ENCODE peak calls at places on chromosomes 11 and 22, in four cellular contexts. D is lung, N is ovary, E is pancreas. T is an unnamed sample.

GRCh38 chr11:8640305-8640932 is 42.0 kb downstream of the TRIM66 start:
- DNase-seq in N (no peak), E (no peak), D (no peak), T (no peak)

GRCh38 chr22:48188211-48188845 is 1425.9 kb downstream of the TBC1D22A start:
- DNase-seq in D (no peak), E (no peak), N (no peak), T (no peak)

GRCh38 chr22:30667092-30667485 is 586 bp downstream of the DUSP18 start:
- DNase-seq in E (no peak), D (no peak), N (no peak), T (no peak)

GRCh38 chr11:126772267-126772666 is 228.3 kb downstream of the KIRREL3 start:
- DNase-seq in N (no peak), D (no peak), E (no peak), T (no peak)

GRCh38 chr11:108117746-108118371 is 3.5 kb upstream of the ACAT1 start:
- DNase-seq in E (no peak), N (no peak), D (no peak), T (peak)

GRCh38 chr11:2806351-2807058 is 79.1 kb downstream of the CDKN1C start:
- DNase-seq in E (peak), N (peak), D (peak), T (no peak)

GRCh38 chr11:130122141-130122575 is 37.4 kb upstream of the ST14 start:
- DNase-seq in N (no peak), E (no peak), D (no peak), T (no peak)

GRCh38 chr11:21398195-21398594 is 728.8 kb downstream of the NELL1 start:
- DNase-seq in D (no peak), E (no peak), N (no peak), T (no peak)

GRCh38 chr11:66247295-66247694 is 21.1 kb upstream of the RAB1B start:
- DNase-seq in E (no peak), D (no peak), N (no peak), T (no peak)

GRCh38 chr11:36092314-36093030 is 148.6 kb downstream of the LDLRAD3 start:
- DNase-seq in E (no peak), N (no peak), D (no peak), T (no peak)

GRCh38 chr11:46599340-46600067 is 5.7 kb upstream of the AMBRA1 start:
- DNase-seq in E (no peak), D (no peak), N (peak), T (no peak)

GRCh38 chr11:60910281-60910687 is 3.7 kb upstream of the TMEM109 start:
- DNase-seq in E (no peak), D (no peak), N (no peak), T (no peak)

GRCh38 chr11:131408011-131408640 is 37.7 kb downstream of the NTM start:
- DNase-seq in E (no peak), D (peak), N (no peak), T (peak)

GRCh38 chr11:117076941-117077659 is 21.1 kb downstream of the SIK3 start:
- DNase-seq in D (no peak), N (no peak), E (no peak), T (peak)

GRCh38 chr11:1649021-1649420 is 19.4 kb downstream of the KRTAP5-5 start:
- DNase-seq in E (no peak), D (no peak), N (no peak), T (no peak)

GRCh38 chr11:16299390-16299789 is 57.0 kb downstream of the SOX6 start:
- DNase-seq in D (no peak), N (no peak), E (no peak), T (no peak)

GRCh38 chr11:11521306-11522002 is 100.4 kb downstream of the GALNT18 start:
- DNase-seq in N (no peak), E (no peak), D (peak), T (no peak)

GRCh38 chr11:121895919-121896318 is 220.1 kb downstream of the BLID start:
- DNase-seq in D (no peak), N (no peak), E (no peak), T (no peak)

GRCh38 chr11:64204464-64204989 is 2.0 kb upstream of the FERMT3 start:
- DNase-seq in N (peak), D (peak), E (peak), T (peak)

GRCh38 chr11:59560290-59560701 is 49.0 kb downstream of the OR4D9 start:
- DNase-seq in D (peak), E (peak), N (peak), T (no peak)

GRCh38 chr22:26416256-26416655 is 12.8 kb upstream of the ASPHD2 start:
- DNase-seq in N (no peak), D (no peak), E (no peak), T (no peak)

GRCh38 chr22:50502628-50503474 is 4.7 kb downstream of the LMF2 start:
- DNase-seq in E (no peak), N (no peak), D (no peak), T (no peak)

GRCh38 chr22:50500452-50500851 is 7.0 kb downstream of the LMF2 start:
- DNase-seq in D (no peak), E (no peak), N (no peak), T (no peak)

GRCh38 chr22:50497093-50497492 is 10.4 kb downstream of the LMF2 start:
- DNase-seq in N (no peak), D (no peak), E (no peak), T (no peak)

GRCh38 chr22:50502096-50502495 is 5.4 kb downstream of the LMF2 start:
- DNase-seq in N (no peak), E (no peak), D (no peak), T (no peak)

DNA sequence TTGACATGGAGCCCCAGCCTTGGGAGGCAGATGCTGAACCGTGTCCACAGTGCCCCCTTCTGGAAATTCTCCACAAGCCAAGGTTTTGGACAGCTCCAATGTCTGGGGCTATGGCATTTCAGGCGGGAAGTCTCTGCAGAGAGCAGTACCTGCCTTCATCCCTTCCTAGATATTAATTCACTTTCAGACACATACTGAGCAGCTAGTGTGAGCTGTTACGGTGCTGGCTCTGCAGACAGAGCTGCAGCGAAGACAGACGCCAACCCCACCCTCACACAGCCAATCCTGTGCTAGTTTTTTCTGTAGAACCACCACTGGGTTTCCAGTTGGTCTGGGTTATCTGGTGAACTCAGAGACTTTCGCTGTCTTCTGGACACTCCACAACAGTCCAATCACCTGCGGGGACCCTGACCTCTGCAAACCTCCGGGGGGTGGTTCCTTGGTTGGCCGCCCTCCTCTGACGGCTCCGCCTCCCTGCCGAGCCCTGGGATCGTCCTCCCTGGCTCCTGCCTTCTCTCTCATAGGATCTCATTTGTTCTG is 9.1 kb downstream of the LMF2 start:
- DNase-seq in E (peak), D (peak), N (no peak), T (no peak)
- H3K4me3 ChIP-seq in E (no peak), D (no peak), N (no peak), T (no peak)

DNA sequence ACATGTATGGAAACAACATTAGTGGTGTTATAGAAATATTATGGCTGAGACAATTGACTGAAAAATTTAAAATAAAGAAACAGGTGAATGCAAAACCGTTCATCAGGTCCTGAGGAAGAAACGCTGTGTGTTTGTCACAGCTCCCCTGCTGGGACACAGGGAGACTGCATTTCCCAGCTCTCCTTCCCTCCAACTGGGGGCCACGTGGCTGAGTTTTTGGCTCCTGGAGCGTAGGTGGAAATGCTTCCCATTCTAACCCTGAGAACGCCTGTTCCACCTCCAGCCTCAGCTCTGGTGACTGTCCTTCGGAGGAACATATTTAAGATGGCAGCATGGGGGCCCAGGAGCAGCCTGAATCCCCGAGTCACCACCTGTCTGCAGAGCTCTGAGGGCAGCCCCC is 398.6 kb downstream of the BRD1 start:
- DNase-seq in D (no peak), N (no peak), E (no peak), T (no peak)
- TF ChIP-seq CTCF in D (no peak), N (no peak), E (no peak), T (no peak)

GRCh38 chr11:133809525-133810178 is 35.7 kb downstream of the SPATA19 start:
- DNase-seq in E (no peak), N (no peak), D (no peak), T (no peak)
- H3K4me3 ChIP-seq in E (no peak), N (no peak), D (no peak), T (no peak)

DNA sequence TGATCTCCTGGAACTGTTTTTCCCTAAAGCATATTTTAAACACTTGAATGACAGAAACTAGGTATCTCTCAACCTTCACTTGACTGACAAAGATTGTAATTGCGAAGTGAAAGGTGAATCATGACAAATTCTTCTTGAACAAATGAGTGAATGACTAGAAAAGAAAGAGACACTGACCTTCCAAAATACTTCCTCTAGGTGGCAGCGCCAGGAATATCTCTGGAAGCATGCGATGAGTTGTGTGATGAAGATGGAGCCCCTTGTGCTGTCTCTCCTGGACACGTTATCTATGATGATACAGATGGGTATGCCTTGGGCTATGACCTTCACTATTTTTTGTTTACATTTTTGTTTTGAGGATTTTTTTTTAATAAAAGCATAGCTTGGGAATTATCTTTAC is 7.0 kb upstream of the CASP12 start:
- DNase-seq in D (no peak), E (no peak), N (no peak), T (no peak)
- TF ChIP-seq CTCF in D (no peak), E (no peak), N (no peak), T (no peak)

GRCh38 chr22:46767249-46767985 is 5.0 kb downstream of the TBC1D22A start:
- DNase-seq in N (no peak), D (no peak), E (no peak), T (no peak)

GRCh38 chr22:46769706-46770105 is 7.3 kb downstream of the TBC1D22A start:
- DNase-seq in N (no peak), E (no peak), D (no peak), T (no peak)

GRCh38 chr22:46770726-46771125 is 8.3 kb downstream of the TBC1D22A start:
- DNase-seq in E (no peak), D (no peak), N (no peak), T (no peak)

GRCh38 chr22:46770151-46770641 is 7.7 kb downstream of the TBC1D22A start:
- DNase-seq in D (no peak), E (no peak), N (peak), T (no peak)

GRCh38 chr22:46769191-46769675 is 6.8 kb downstream of the TBC1D22A start:
- DNase-seq in E (no peak), N (no peak), D (no peak), T (no peak)
- H3K4me3 ChIP-seq in E (no peak), N (no peak), D (no peak), T (no peak)